ENCODE peak calls at places on chromosomes 13 and 19, in eight cellular contexts. One of them, this sample, is unnamed.

GRCh38 chr13:72221276-72221962 is 354.4 kb upstream of the DACH1 start:
- DNase-seq in spleen: peak; percentile 77
- DNase-seq in fibroblast of lung: no peak
- DNase-seq in heart left ventricle: no peak
- DNase-seq in HuH-7.5: peak; percentile 5
- DNase-seq in heart right ventricle: no peak
- DNase-seq in COLO829: peak; percentile 12
- DNase-seq in stimulated activated CD4-positive, alpha-beta T cell treated with anti-CD3 and anti-CD28 coated beads, Interleukin-15, amount 100 ng/mL, for 1 hour: no peak
- DNase-seq in this sample: no peak

GRCh38 chr19:38852231-38853044 is 2.7 kb upstream of the HNRNPL start:
- DNase-seq in heart left ventricle: peak; percentile 73
- DNase-seq in COLO829: no peak
- DNase-seq in HuH-7.5: peak; percentile 79
- DNase-seq in spleen: peak; percentile 93
- DNase-seq in stimulated activated CD4-positive, alpha-beta T cell treated with anti-CD3 and anti-CD28 coated beads, Interleukin-15, amount 100 ng/mL, for 1 hour: peak; percentile 27
- DNase-seq in heart right ventricle: peak; percentile 70
- DNase-seq in fibroblast of lung: peak; percentile 69
- DNase-seq in this sample: peak; percentile 28

GRCh38 chr19:23015660-23016059 is 12.7 kb upstream of the ZNF728 start:
- DNase-seq in stimulated activated CD4-positive, alpha-beta T cell treated with anti-CD3 and anti-CD28 coated beads, Interleukin-15, amount 100 ng/mL, for 1 hour: no peak
- DNase-seq in spleen: no peak
- DNase-seq in heart right ventricle: no peak
- DNase-seq in HuH-7.5: no peak
- DNase-seq in fibroblast of lung: no peak
- DNase-seq in COLO829: no peak
- DNase-seq in heart left ventricle: no peak
- DNase-seq in this sample: no peak

GRCh38 chr19:3042545-3043267 is 13.6 kb upstream of the TLE2 start:
- DNase-seq in COLO829: no peak
- DNase-seq in heart right ventricle: no peak
- DNase-seq in HuH-7.5: no peak
- DNase-seq in stimulated activated CD4-positive, alpha-beta T cell treated with anti-CD3 and anti-CD28 coated beads, Interleukin-15, amount 100 ng/mL, for 1 hour: no peak
- DNase-seq in spleen: no peak
- DNase-seq in heart left ventricle: no peak
- DNase-seq in fibroblast of lung: no peak
- DNase-seq in this sample: no peak

GRCh38 chr13:25762288-25762687 is 289.5 kb downstream of the SHISA2 start:
- DNase-seq in fibroblast of lung: no peak
- DNase-seq in heart right ventricle: no peak
- DNase-seq in COLO829: no peak
- DNase-seq in spleen: no peak
- DNase-seq in stimulated activated CD4-positive, alpha-beta T cell treated with anti-CD3 and anti-CD28 coated beads, Interleukin-15, amount 100 ng/mL, for 1 hour: no peak
- DNase-seq in heart left ventricle: no peak
- DNase-seq in HuH-7.5: no peak
- DNase-seq in this sample: no peak

GRCh38 chr13:94248454-94249233 is 230.8 kb downstream of the DCT start:
- DNase-seq in fibroblast of lung: peak; percentile 50
- DNase-seq in stimulated activated CD4-positive, alpha-beta T cell treated with anti-CD3 and anti-CD28 coated beads, Interleukin-15, amount 100 ng/mL, for 1 hour: no peak
- DNase-seq in spleen: no peak
- DNase-seq in HuH-7.5: no peak
- DNase-seq in COLO829: no peak
- DNase-seq in heart right ventricle: no peak
- DNase-seq in heart left ventricle: no peak
- DNase-seq in this sample: no peak

GRCh38 chr13:79155883-79156282 is 250.2 kb downstream of the RBM26 start:
- DNase-seq in spleen: no peak
- DNase-seq in stimulated activated CD4-positive, alpha-beta T cell treated with anti-CD3 and anti-CD28 coated beads, Interleukin-15, amount 100 ng/mL, for 1 hour: no peak
- DNase-seq in COLO829: no peak
- DNase-seq in fibroblast of lung: no peak
- DNase-seq in heart right ventricle: no peak
- DNase-seq in HuH-7.5: no peak
- DNase-seq in heart left ventricle: no peak
- DNase-seq in this sample: no peak

GRCh38 chr19:3186377-3186688 is 603 bp downstream of the NCLN start:
- DNase-seq in stimulated activated CD4-positive, alpha-beta T cell treated with anti-CD3 and anti-CD28 coated beads, Interleukin-15, amount 100 ng/mL, for 1 hour: no peak
- DNase-seq in heart left ventricle: no peak
- DNase-seq in COLO829: no peak
- DNase-seq in heart right ventricle: no peak
- DNase-seq in HuH-7.5: no peak
- DNase-seq in spleen: peak; percentile 92
- DNase-seq in fibroblast of lung: no peak
- DNase-seq in this sample: no peak

GRCh38 chr13:111389621-111390521 is 69.4 kb downstream of the TEX29 start:
- DNase-seq in spleen: peak; percentile 52
- DNase-seq in HuH-7.5: no peak
- DNase-seq in fibroblast of lung: no peak
- DNase-seq in heart left ventricle: no peak
- DNase-seq in COLO829: no peak
- DNase-seq in heart right ventricle: no peak
- DNase-seq in stimulated activated CD4-positive, alpha-beta T cell treated with anti-CD3 and anti-CD28 coated beads, Interleukin-15, amount 100 ng/mL, for 1 hour: no peak
- DNase-seq in this sample: no peak

GRCh38 chr19:28859811-28860210 is 353.1 kb downstream of the UQCRFS1 start:
- DNase-seq in HuH-7.5: no peak
- DNase-seq in heart left ventricle: no peak
- DNase-seq in stimulated activated CD4-positive, alpha-beta T cell treated with anti-CD3 and anti-CD28 coated beads, Interleukin-15, amount 100 ng/mL, for 1 hour: no peak
- DNase-seq in fibroblast of lung: no peak
- DNase-seq in heart right ventricle: no peak
- DNase-seq in COLO829: no peak
- DNase-seq in spleen: no peak
- DNase-seq in this sample: no peak

GRCh38 chr19:42306646-42307045 is 4.2 kb upstream of the PAFAH1B3 start:
- DNase-seq in heart right ventricle: no peak
- DNase-seq in stimulated activated CD4-positive, alpha-beta T cell treated with anti-CD3 and anti-CD28 coated beads, Interleukin-15, amount 100 ng/mL, for 1 hour: no peak
- DNase-seq in spleen: no peak
- DNase-seq in COLO829: no peak
- DNase-seq in HuH-7.5: no peak
- DNase-seq in heart left ventricle: no peak
- DNase-seq in fibroblast of lung: no peak
- DNase-seq in this sample: no peak

GRCh38 chr13:98869408-98870090 is 108.3 kb downstream of the DOCK9 start:
- DNase-seq in heart right ventricle: peak; percentile 41
- DNase-seq in COLO829: no peak
- DNase-seq in spleen: no peak
- DNase-seq in fibroblast of lung: no peak
- DNase-seq in heart left ventricle: peak; percentile 31
- DNase-seq in stimulated activated CD4-positive, alpha-beta T cell treated with anti-CD3 and anti-CD28 coated beads, Interleukin-15, amount 100 ng/mL, for 1 hour: no peak
- DNase-seq in HuH-7.5: no peak
- DNase-seq in this sample: no peak

GRCh38 chr19:45320997-45321775 is 1.5 kb downstream of the CKM start:
- DNase-seq in HuH-7.5: no peak
- DNase-seq in stimulated activated CD4-positive, alpha-beta T cell treated with anti-CD3 and anti-CD28 coated beads, Interleukin-15, amount 100 ng/mL, for 1 hour: no peak
- DNase-seq in fibroblast of lung: no peak
- DNase-seq in spleen: no peak
- DNase-seq in COLO829: no peak
- DNase-seq in heart left ventricle: no peak
- DNase-seq in heart right ventricle: no peak
- DNase-seq in this sample: no peak

GRCh38 chr13:68636784-68637183 is 1406.6 kb upstream of the PCDH9 start:
- DNase-seq in stimulated activated CD4-positive, alpha-beta T cell treated with anti-CD3 and anti-CD28 coated beads, Interleukin-15, amount 100 ng/mL, for 1 hour: no peak
- DNase-seq in heart right ventricle: no peak
- DNase-seq in HuH-7.5: no peak
- DNase-seq in COLO829: no peak
- DNase-seq in spleen: no peak
- DNase-seq in heart left ventricle: no peak
- DNase-seq in fibroblast of lung: no peak
- DNase-seq in this sample: no peak

GRCh38 chr19:932647-933552 is 7.1 kb downstream of the ARID3A start:
- DNase-seq in COLO829: no peak
- DNase-seq in stimulated activated CD4-positive, alpha-beta T cell treated with anti-CD3 and anti-CD28 coated beads, Interleukin-15, amount 100 ng/mL, for 1 hour: no peak
- DNase-seq in HuH-7.5: no peak
- DNase-seq in heart left ventricle: peak; percentile 79
- DNase-seq in spleen: peak; percentile 86
- DNase-seq in fibroblast of lung: peak; percentile 93
- DNase-seq in heart right ventricle: peak; percentile 79
- DNase-seq in this sample: no peak

GRCh38 chr13:47178090-47178950 is 281.5 kb upstream of the HTR2A start:
- DNase-seq in fibroblast of lung: no peak
- DNase-seq in COLO829: no peak
- DNase-seq in heart left ventricle: no peak
- DNase-seq in spleen: no peak
- DNase-seq in HuH-7.5: no peak
- DNase-seq in heart right ventricle: no peak
- DNase-seq in stimulated activated CD4-positive, alpha-beta T cell treated with anti-CD3 and anti-CD28 coated beads, Interleukin-15, amount 100 ng/mL, for 1 hour: no peak
- DNase-seq in this sample: no peak

GRCh38 chr13:94196426-94196825 is 283.1 kb downstream of the DCT start:
- DNase-seq in spleen: no peak
- DNase-seq in heart right ventricle: no peak
- DNase-seq in COLO829: no peak
- DNase-seq in stimulated activated CD4-positive, alpha-beta T cell treated with anti-CD3 and anti-CD28 coated beads, Interleukin-15, amount 100 ng/mL, for 1 hour: no peak
- DNase-seq in heart left ventricle: no peak
- DNase-seq in fibroblast of lung: no peak
- DNase-seq in HuH-7.5: no peak
- DNase-seq in this sample: no peak

GRCh38 chr19:10295305-10295846 is 5.6 kb downstream of the ICAM5 start:
- DNase-seq in HuH-7.5: peak; percentile 85
- DNase-seq in COLO829: no peak
- DNase-seq in stimulated activated CD4-positive, alpha-beta T cell treated with anti-CD3 and anti-CD28 coated beads, Interleukin-15, amount 100 ng/mL, for 1 hour: peak; percentile 52
- DNase-seq in heart right ventricle: no peak
- DNase-seq in fibroblast of lung: no peak
- DNase-seq in heart left ventricle: no peak
- DNase-seq in spleen: peak; percentile 92
- DNase-seq in this sample: peak; percentile 45

GRCh38 chr13:37074703-37075102 is 15.2 kb upstream of the SUPT20H start:
- DNase-seq in stimulated activated CD4-positive, alpha-beta T cell treated with anti-CD3 and anti-CD28 coated beads, Interleukin-15, amount 100 ng/mL, for 1 hour: no peak
- DNase-seq in heart right ventricle: no peak
- DNase-seq in COLO829: peak; percentile 18
- DNase-seq in HuH-7.5: no peak
- DNase-seq in heart left ventricle: no peak
- DNase-seq in fibroblast of lung: peak; percentile 50
- DNase-seq in spleen: no peak
- DNase-seq in this sample: no peak

GRCh38 chr13:50629497-50629896 is 214.0 kb downstream of the DLEU7 start:
- DNase-seq in COLO829: no peak
- DNase-seq in spleen: no peak
- DNase-seq in HuH-7.5: no peak
- DNase-seq in heart right ventricle: no peak
- DNase-seq in stimulated activated CD4-positive, alpha-beta T cell treated with anti-CD3 and anti-CD28 coated beads, Interleukin-15, amount 100 ng/mL, for 1 hour: no peak
- DNase-seq in fibroblast of lung: peak; percentile 33
- DNase-seq in heart left ventricle: no peak
- DNase-seq in this sample: no peak

GRCh38 chr13:110644892-110645521 is 29.7 kb downstream of the NAXD start:
- DNase-seq in COLO829: no peak
- DNase-seq in spleen: peak; percentile 94
- DNase-seq in HuH-7.5: no peak
- DNase-seq in stimulated activated CD4-positive, alpha-beta T cell treated with anti-CD3 and anti-CD28 coated beads, Interleukin-15, amount 100 ng/mL, for 1 hour: peak; percentile 18
- DNase-seq in fibroblast of lung: peak; percentile 76
- DNase-seq in heart right ventricle: peak; percentile 62
- DNase-seq in heart left ventricle: peak; percentile 62
- DNase-seq in this sample: no peak

GRCh38 chr19:53102701-53103140 is 501 bp downstream of the ZNF160 start:
- DNase-seq in heart right ventricle: peak; percentile 36
- DNase-seq in stimulated activated CD4-positive, alpha-beta T cell treated with anti-CD3 and anti-CD28 coated beads, Interleukin-15, amount 100 ng/mL, for 1 hour: no peak
- DNase-seq in COLO829: no peak
- DNase-seq in HuH-7.5: peak; percentile 49
- DNase-seq in spleen: peak; percentile 86
- DNase-seq in heart left ventricle: peak; percentile 48
- DNase-seq in fibroblast of lung: peak; percentile 32
- DNase-seq in this sample: no peak

GRCh38 chr13:100434010-100434763 is 154.4 kb downstream of the GGACT start:
- DNase-seq in spleen: no peak
- DNase-seq in stimulated activated CD4-positive, alpha-beta T cell treated with anti-CD3 and anti-CD28 coated beads, Interleukin-15, amount 100 ng/mL, for 1 hour: no peak
- DNase-seq in heart right ventricle: no peak
- DNase-seq in HuH-7.5: no peak
- DNase-seq in fibroblast of lung: peak; percentile 73
- DNase-seq in heart left ventricle: no peak
- DNase-seq in COLO829: no peak
- DNase-seq in this sample: no peak

GRCh38 chr13:21736926-21737325 is 66.1 kb downstream of the FGF9 start:
- DNase-seq in heart right ventricle: no peak
- DNase-seq in spleen: no peak
- DNase-seq in COLO829: no peak
- DNase-seq in fibroblast of lung: no peak
- DNase-seq in stimulated activated CD4-positive, alpha-beta T cell treated with anti-CD3 and anti-CD28 coated beads, Interleukin-15, amount 100 ng/mL, for 1 hour: no peak
- DNase-seq in HuH-7.5: no peak
- DNase-seq in heart left ventricle: no peak
- DNase-seq in this sample: no peak

GRCh38 chr13:110109910-110110309 is 197.0 kb downstream of the COL4A1 start:
- DNase-seq in heart left ventricle: peak; percentile 74
- DNase-seq in spleen: no peak
- DNase-seq in stimulated activated CD4-positive, alpha-beta T cell treated with anti-CD3 and anti-CD28 coated beads, Interleukin-15, amount 100 ng/mL, for 1 hour: no peak
- DNase-seq in COLO829: no peak
- DNase-seq in heart right ventricle: peak; percentile 74
- DNase-seq in HuH-7.5: no peak
- DNase-seq in fibroblast of lung: peak; percentile 96
- DNase-seq in this sample: no peak

GRCh38 chr13:46168341-46168740 is 13.6 kb downstream of the LCP1 start:
- DNase-seq in COLO829: peak; percentile 23
- DNase-seq in heart right ventricle: no peak
- DNase-seq in spleen: peak; percentile 81
- DNase-seq in HuH-7.5: no peak
- DNase-seq in stimulated activated CD4-positive, alpha-beta T cell treated with anti-CD3 and anti-CD28 coated beads, Interleukin-15, amount 100 ng/mL, for 1 hour: no peak
- DNase-seq in heart left ventricle: no peak
- DNase-seq in fibroblast of lung: no peak
- DNase-seq in this sample: no peak

GRCh38 chr13:44932850-44933251 is 56.4 kb downstream of the NUFIP1 start:
- DNase-seq in spleen: no peak
- DNase-seq in HuH-7.5: no peak
- DNase-seq in COLO829: no peak
- DNase-seq in heart left ventricle: peak; percentile 30
- DNase-seq in stimulated activated CD4-positive, alpha-beta T cell treated with anti-CD3 and anti-CD28 coated beads, Interleukin-15, amount 100 ng/mL, for 1 hour: no peak
- DNase-seq in heart right ventricle: peak; percentile 31
- DNase-seq in fibroblast of lung: peak; percentile 64
- DNase-seq in this sample: no peak

GRCh38 chr13:30510091-30510490 is 44.4 kb upstream of the HMGB1 start:
- DNase-seq in heart right ventricle: no peak
- DNase-seq in spleen: no peak
- DNase-seq in fibroblast of lung: no peak
- DNase-seq in heart left ventricle: no peak
- DNase-seq in COLO829: no peak
- DNase-seq in stimulated activated CD4-positive, alpha-beta T cell treated with anti-CD3 and anti-CD28 coated beads, Interleukin-15, amount 100 ng/mL, for 1 hour: no peak
- DNase-seq in HuH-7.5: no peak
- DNase-seq in this sample: no peak

GRCh38 chr19:4701557-4701956 is 22.1 kb downstream of the DPP9 start:
- DNase-seq in fibroblast of lung: no peak
- DNase-seq in spleen: no peak
- DNase-seq in COLO829: no peak
- DNase-seq in HuH-7.5: no peak
- DNase-seq in heart right ventricle: no peak
- DNase-seq in stimulated activated CD4-positive, alpha-beta T cell treated with anti-CD3 and anti-CD28 coated beads, Interleukin-15, amount 100 ng/mL, for 1 hour: no peak
- DNase-seq in heart left ventricle: no peak
- DNase-seq in this sample: no peak

GRCh38 chr19:53571339-53571738 is 33.4 kb downstream of the ZNF331 start:
- DNase-seq in stimulated activated CD4-positive, alpha-beta T cell treated with anti-CD3 and anti-CD28 coated beads, Interleukin-15, amount 100 ng/mL, for 1 hour: no peak
- DNase-seq in heart left ventricle: no peak
- DNase-seq in heart right ventricle: no peak
- DNase-seq in spleen: no peak
- DNase-seq in HuH-7.5: no peak
- DNase-seq in COLO829: no peak
- DNase-seq in fibroblast of lung: no peak
- DNase-seq in this sample: no peak

GRCh38 chr19:12639901-12640613 is 26.5 kb downstream of the MAN2B1 start:
- DNase-seq in HuH-7.5: peak; percentile 92
- DNase-seq in COLO829: peak; percentile 54
- DNase-seq in stimulated activated CD4-positive, alpha-beta T cell treated with anti-CD3 and anti-CD28 coated beads, Interleukin-15, amount 100 ng/mL, for 1 hour: peak; percentile 75
- DNase-seq in fibroblast of lung: peak; percentile 76
- DNase-seq in spleen: peak; percentile 95
- DNase-seq in heart left ventricle: peak; percentile 78
- DNase-seq in heart right ventricle: peak; percentile 84
- DNase-seq in this sample: peak; percentile 66

GRCh38 chr19:45243144-45243732 is 2.0 kb downstream of the EXOC3L2 start:
- DNase-seq in fibroblast of lung: no peak
- DNase-seq in heart right ventricle: no peak
- DNase-seq in heart left ventricle: no peak
- DNase-seq in HuH-7.5: no peak
- DNase-seq in spleen: no peak
- DNase-seq in stimulated activated CD4-positive, alpha-beta T cell treated with anti-CD3 and anti-CD28 coated beads, Interleukin-15, amount 100 ng/mL, for 1 hour: no peak
- DNase-seq in COLO829: no peak
- DNase-seq in this sample: no peak

GRCh38 chr13:114096811-114097503 is 35.5 kb downstream of the RASA3 start:
- DNase-seq in heart left ventricle: no peak
- DNase-seq in COLO829: no peak
- DNase-seq in stimulated activated CD4-positive, alpha-beta T cell treated with anti-CD3 and anti-CD28 coated beads, Interleukin-15, amount 100 ng/mL, for 1 hour: no peak
- DNase-seq in HuH-7.5: no peak
- DNase-seq in heart right ventricle: no peak
- DNase-seq in spleen: peak; percentile 59
- DNase-seq in fibroblast of lung: no peak
- DNase-seq in this sample: no peak

This sample was measured in activated CD4-positive, CD25-positive, alpha-beta regulatory T cell.